ENCODE peak calls at places on chromosomes 13 and 19, in five cellular contexts. One of them, this sample, is unnamed. For H3K9me3, the result is how much of the 10 kb centered on the place peaks cover.

GRCh38 chr13:43978688-43979087 is 99.0 kb downstream of the LACC1 start:
- DNase-seq in endothelial cell of umbilical vein: no peak
- DNase-seq in Karpas-422: no peak
- DNase-seq in sigmoid colon: no peak
- DNase-seq in A549: no peak
- DNase-seq in this sample: no peak

GRCh38 chr19:13906525-13906904 is 514 bp downstream of the CC2D1A start:
- DNase-seq in sigmoid colon: no peak
- DNase-seq in A549: no peak
- DNase-seq in Karpas-422: peak
- DNase-seq in endothelial cell of umbilical vein: no peak
- DNase-seq in this sample: peak

GRCh38 chr19:45419396-45419795 is 4.3 kb downstream of the ERCC1 start:
- DNase-seq in Karpas-422: peak
- DNase-seq in endothelial cell of umbilical vein: no peak
- DNase-seq in sigmoid colon: no peak
- DNase-seq in A549: no peak
- DNase-seq in this sample: no peak

GRCh38 chr13:109389456-109389855 is 396.9 kb downstream of the IRS2 start:
- DNase-seq in A549: no peak
- DNase-seq in endothelial cell of umbilical vein: no peak
- DNase-seq in sigmoid colon: no peak
- DNase-seq in Karpas-422: no peak
- DNase-seq in this sample: no peak

GRCh38 chr19:4984448-4984990 is 15.6 kb downstream of the KDM4B start:
- DNase-seq in A549: no peak
- DNase-seq in endothelial cell of umbilical vein: no peak
- DNase-seq in Karpas-422: no peak
- DNase-seq in sigmoid colon: no peak
- DNase-seq in this sample: no peak

GRCh38 chr19:49331616-49332055 is 3.6 kb upstream of the CD37 start:
- DNase-seq in sigmoid colon: no peak
- DNase-seq in Karpas-422: peak
- DNase-seq in A549: peak
- DNase-seq in endothelial cell of umbilical vein: peak
- DNase-seq in this sample: no peak

GRCh38 chr13:46756977-46757376 is 40.0 kb downstream of the ESD start:
- DNase-seq in endothelial cell of umbilical vein: no peak
- DNase-seq in Karpas-422: no peak
- DNase-seq in A549: no peak
- DNase-seq in sigmoid colon: no peak
- DNase-seq in this sample: no peak

GRCh38 chr19:42626181-42626580 is 31.5 kb upstream of the CEACAM8 start:
- DNase-seq in A549: no peak
- DNase-seq in sigmoid colon: no peak
- DNase-seq in endothelial cell of umbilical vein: no peak
- DNase-seq in Karpas-422: no peak
- DNase-seq in this sample: no peak

GRCh38 chr19:18663940-18664530 is 19.4 kb upstream of the CRTC1 start:
- DNase-seq in endothelial cell of umbilical vein: no peak
- DNase-seq in sigmoid colon: no peak
- DNase-seq in A549: no peak
- DNase-seq in Karpas-422: no peak
- DNase-seq in this sample: no peak

GRCh38 chr13:27712421-27712820 is 79.9 kb upstream of the GSX1 start:
- DNase-seq in A549: no peak
- DNase-seq in Karpas-422: peak
- DNase-seq in sigmoid colon: no peak
- DNase-seq in endothelial cell of umbilical vein: no peak
- DNase-seq in this sample: no peak

GRCh38 chr13:80173224-80173623 is 167.7 kb downstream of the SPRY2 start:
- DNase-seq in Karpas-422: no peak
- DNase-seq in sigmoid colon: no peak
- DNase-seq in A549: no peak
- DNase-seq in endothelial cell of umbilical vein: no peak
- DNase-seq in this sample: no peak

GRCh38 chr13:21548577-21548976 is 55.4 kb downstream of the MICU2 start:
- DNase-seq in Karpas-422: no peak
- DNase-seq in sigmoid colon: no peak
- DNase-seq in A549: no peak
- DNase-seq in endothelial cell of umbilical vein: no peak
- DNase-seq in this sample: no peak

GRCh38 chr13:98688373-98688772 is 64.1 kb downstream of the SLC15A1 start:
- DNase-seq in Karpas-422: no peak
- DNase-seq in sigmoid colon: no peak
- DNase-seq in A549: no peak
- DNase-seq in endothelial cell of umbilical vein: no peak
- DNase-seq in this sample: no peak

GRCh38 chr19:11756965-11757364 is 9.8 kb upstream of the ZNF441 start:
- DNase-seq in Karpas-422: no peak
- DNase-seq in sigmoid colon: no peak
- DNase-seq in endothelial cell of umbilical vein: no peak
- DNase-seq in A549: no peak
- DNase-seq in this sample: no peak

GRCh38 chr13:102440259-102440936 is 38.5 kb upstream of the FGF14 start:
- DNase-seq in endothelial cell of umbilical vein: no peak
- DNase-seq in Karpas-422: no peak
- DNase-seq in sigmoid colon: no peak
- DNase-seq in A549: no peak
- DNase-seq in this sample: no peak

GRCh38 chr19:37699057-37699456 is 20.5 kb downstream of the ZNF607 start:
- DNase-seq in A549: no peak
- DNase-seq in Karpas-422: no peak
- DNase-seq in sigmoid colon: no peak
- DNase-seq in endothelial cell of umbilical vein: no peak
- DNase-seq in this sample: no peak
- H3K9me3 ChIP-seq in A549: half or more
- H3K9me3 ChIP-seq in Karpas-422: under half
- H3K9me3 ChIP-seq in sigmoid colon: under half
- H3K9me3 ChIP-seq in endothelial cell of umbilical vein: under half
- H3K9me3 ChIP-seq in this sample: under half

DNA sequence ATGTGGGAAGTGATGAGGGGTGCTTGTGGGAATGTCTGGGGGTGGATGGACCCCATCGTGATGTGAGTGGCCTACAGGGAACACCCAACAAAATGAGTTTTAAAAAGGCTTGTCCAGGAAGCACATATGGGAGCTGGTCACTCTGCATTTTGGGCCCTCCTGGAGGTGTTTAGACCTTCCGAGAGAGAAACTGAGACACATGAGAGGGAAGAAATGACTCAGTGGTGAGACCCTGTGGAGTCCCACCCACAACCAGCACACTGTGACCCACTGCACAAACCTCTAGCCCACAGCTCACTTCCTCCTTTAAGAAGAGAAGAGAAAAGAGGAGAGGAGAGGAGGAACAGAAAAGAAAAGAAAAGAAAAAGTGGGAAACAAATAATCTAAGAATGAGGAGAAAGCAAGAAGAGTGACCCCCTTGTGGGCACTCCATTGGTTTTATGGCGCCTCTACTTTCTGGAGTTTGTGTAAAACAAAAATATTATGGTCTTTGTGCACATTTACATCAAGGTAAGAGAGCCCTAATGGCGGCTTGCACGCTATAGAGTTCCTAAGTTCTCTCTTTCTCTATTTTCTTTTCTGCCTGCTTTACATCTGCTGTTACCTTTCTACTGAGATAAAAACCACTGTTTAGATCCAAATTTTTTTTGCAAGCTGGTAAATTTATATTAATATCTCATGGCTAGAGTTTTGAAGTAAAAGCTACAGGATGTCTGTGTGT is 13.3 kb upstream of the LILRB1 start:
- DNase-seq in endothelial cell of umbilical vein: no peak
- DNase-seq in sigmoid colon: no peak
- DNase-seq in Karpas-422: no peak
- DNase-seq in A549: no peak
- DNase-seq in this sample: no peak
- H3K9me3 ChIP-seq in endothelial cell of umbilical vein: under half
- H3K9me3 ChIP-seq in sigmoid colon: under half
- H3K9me3 ChIP-seq in Karpas-422: under half
- H3K9me3 ChIP-seq in A549: under half
- H3K9me3 ChIP-seq in this sample: under half

DNA sequence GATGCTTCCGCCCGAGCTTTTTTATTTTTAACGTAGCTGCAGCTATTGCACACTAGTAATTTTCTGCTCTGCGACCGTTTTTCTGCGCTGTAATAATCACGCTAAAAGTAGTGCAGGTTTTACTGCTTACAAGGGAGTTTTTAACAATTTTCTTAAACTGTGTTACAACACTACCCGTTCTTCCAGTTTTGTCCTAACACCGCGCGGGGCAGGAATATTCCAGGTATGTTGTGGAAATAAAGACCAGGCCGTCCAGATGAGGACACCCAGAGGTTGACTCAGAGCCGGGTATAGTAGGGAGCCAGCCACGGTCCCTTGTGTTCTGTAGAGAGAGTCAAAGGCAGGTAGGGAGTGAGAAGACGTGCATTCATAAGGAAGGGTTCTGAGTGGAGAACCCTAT is 21.7 kb downstream of the ZNF274 start:
- DNase-seq in endothelial cell of umbilical vein: no peak
- DNase-seq in sigmoid colon: no peak
- DNase-seq in Karpas-422: no peak
- DNase-seq in A549: no peak
- DNase-seq in this sample: no peak
- H3K9me3 ChIP-seq in endothelial cell of umbilical vein: under half
- H3K9me3 ChIP-seq in sigmoid colon: half or more
- H3K9me3 ChIP-seq in Karpas-422: half or more
- H3K9me3 ChIP-seq in A549: half or more
- H3K9me3 ChIP-seq in this sample: half or more

GRCh38 chr19:44113138-44113783 is at the start of gene ZNF225:
- DNase-seq in Karpas-422: peak
- DNase-seq in A549: peak
- DNase-seq in endothelial cell of umbilical vein: peak
- DNase-seq in sigmoid colon: peak
- DNase-seq in this sample: peak

GRCh38 chr19:44109458-44109857 is 3.7 kb upstream of the ZNF225 start:
- DNase-seq in Karpas-422: no peak
- DNase-seq in A549: no peak
- DNase-seq in sigmoid colon: no peak
- DNase-seq in endothelial cell of umbilical vein: no peak
- DNase-seq in this sample: no peak

GRCh38 chr19:44111910-44112463 is 1.2 kb upstream of the ZNF225 start:
- DNase-seq in Karpas-422: no peak
- DNase-seq in sigmoid colon: no peak
- DNase-seq in A549: no peak
- DNase-seq in endothelial cell of umbilical vein: peak
- DNase-seq in this sample: no peak

GRCh38 chr19:44112802-44113137 is 429 bp upstream of the ZNF225 start:
- DNase-seq in Karpas-422: peak
- DNase-seq in endothelial cell of umbilical vein: no peak
- DNase-seq in sigmoid colon: no peak
- DNase-seq in A549: no peak
- DNase-seq in this sample: no peak

GRCh38 chr19:44107751-44108150 is 5.4 kb upstream of the ZNF225 start:
- DNase-seq in endothelial cell of umbilical vein: no peak
- DNase-seq in sigmoid colon: no peak
- DNase-seq in A549: no peak
- DNase-seq in Karpas-422: no peak
- DNase-seq in this sample: no peak
- H3K9me3 ChIP-seq in endothelial cell of umbilical vein: under half
- H3K9me3 ChIP-seq in sigmoid colon: under half
- H3K9me3 ChIP-seq in A549: half or more
- H3K9me3 ChIP-seq in Karpas-422: under half
- H3K9me3 ChIP-seq in this sample: under half

GRCh38 chr19:15782211-15782610 is 5.2 kb upstream of the OR10H5 start:
- DNase-seq in endothelial cell of umbilical vein: no peak
- DNase-seq in Karpas-422: no peak
- DNase-seq in sigmoid colon: no peak
- DNase-seq in A549: no peak
- DNase-seq in this sample: no peak

GRCh38 chr19:15779756-15780476 is 7.5 kb upstream of the OR10H5 start:
- DNase-seq in endothelial cell of umbilical vein: no peak
- DNase-seq in Karpas-422: no peak
- DNase-seq in sigmoid colon: peak
- DNase-seq in A549: no peak
- DNase-seq in this sample: no peak

GRCh38 chr19:15780595-15781418 is 6.7 kb upstream of the OR10H5 start:
- DNase-seq in Karpas-422: no peak
- DNase-seq in A549: no peak
- DNase-seq in endothelial cell of umbilical vein: no peak
- DNase-seq in sigmoid colon: peak
- DNase-seq in this sample: no peak

GRCh38 chr19:15776991-15777787 is 10.3 kb upstream of the OR10H5 start:
- DNase-seq in Karpas-422: no peak
- DNase-seq in sigmoid colon: peak
- DNase-seq in A549: no peak
- DNase-seq in endothelial cell of umbilical vein: no peak
- DNase-seq in this sample: no peak

DNA sequence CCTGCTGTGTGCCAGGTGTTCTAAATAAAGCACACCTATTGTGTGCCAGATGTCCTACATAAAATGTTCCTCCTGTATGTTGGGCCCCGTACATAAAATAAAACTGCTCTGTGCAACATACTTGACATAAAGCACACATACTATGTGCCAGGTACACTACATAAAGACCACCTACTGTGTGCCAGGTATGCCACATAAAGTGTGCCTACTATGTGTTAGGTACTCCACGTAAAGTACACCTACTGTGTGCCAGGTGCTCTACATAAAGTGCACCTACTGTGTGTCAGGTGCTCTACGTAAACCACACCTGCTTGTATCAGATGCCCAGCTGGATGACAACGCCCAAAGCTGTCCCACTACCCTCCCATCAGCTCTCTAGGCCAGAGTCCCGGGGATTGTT is 5.8 kb upstream of the OR10H5 start:
- DNase-seq in A549: no peak
- DNase-seq in sigmoid colon: no peak
- DNase-seq in Karpas-422: no peak
- DNase-seq in endothelial cell of umbilical vein: no peak
- DNase-seq in this sample: no peak
- H3K9me3 ChIP-seq in A549: under half
- H3K9me3 ChIP-seq in sigmoid colon: under half
- H3K9me3 ChIP-seq in Karpas-422: under half
- H3K9me3 ChIP-seq in endothelial cell of umbilical vein: under half
- H3K9me3 ChIP-seq in this sample: under half

GRCh38 chr19:23382955-23383354 is 12.3 kb downstream of the ZNF91 start:
- DNase-seq in endothelial cell of umbilical vein: no peak
- DNase-seq in Karpas-422: no peak
- DNase-seq in sigmoid colon: no peak
- DNase-seq in A549: no peak
- DNase-seq in this sample: no peak
- H3K9me3 ChIP-seq in endothelial cell of umbilical vein: under half
- H3K9me3 ChIP-seq in Karpas-422: under half
- H3K9me3 ChIP-seq in sigmoid colon: under half
- H3K9me3 ChIP-seq in A549: half or more
- H3K9me3 ChIP-seq in this sample: under half

DNA sequence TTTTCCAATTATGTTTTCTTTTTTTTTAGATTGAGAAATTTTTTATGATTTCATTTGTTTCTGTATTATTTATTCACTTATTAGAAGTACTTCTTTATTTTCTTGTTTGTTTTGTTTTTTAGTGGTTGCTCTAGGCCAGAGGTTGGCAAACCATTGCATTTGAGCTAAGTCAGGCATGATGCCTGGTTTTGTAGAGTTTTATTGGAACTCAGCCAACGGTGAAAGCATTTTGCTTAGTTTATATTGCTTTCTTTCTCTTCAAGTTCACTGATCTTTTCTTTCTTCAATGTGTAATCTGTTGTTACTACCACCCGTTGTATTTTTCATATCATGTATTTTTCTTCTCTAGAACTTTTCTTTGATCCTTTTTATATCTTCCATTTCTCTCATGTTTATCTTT is 19.7 kb downstream of the ZNF567 start:
- DNase-seq in A549: no peak
- DNase-seq in sigmoid colon: no peak
- DNase-seq in Karpas-422: no peak
- DNase-seq in endothelial cell of umbilical vein: no peak
- DNase-seq in this sample: no peak
- H3K9me3 ChIP-seq in A549: half or more
- H3K9me3 ChIP-seq in sigmoid colon: half or more
- H3K9me3 ChIP-seq in Karpas-422: half or more
- H3K9me3 ChIP-seq in endothelial cell of umbilical vein: under half
- H3K9me3 ChIP-seq in this sample: under half